ENCODE peak calls at places on chromosomes 16 and 17, in nine cellular contexts. One of them, this sample, is unnamed. For H3K4me1, the result is how much of the 10 kb centered on the place peaks cover.

GRCh38 chr16:67263201-67263600 is 14.4 kb downstream of the SLC9A5 start:
- DNase-seq in GM23248: no peak
- DNase-seq in left lung: no peak
- DNase-seq in effector memory CD4-positive, alpha-beta T cell: no peak
- DNase-seq in suprapubic skin: no peak
- DNase-seq in heart right ventricle: no peak
- DNase-seq in stomach: no peak
- DNase-seq in IMR-90: no peak
- DNase-seq in psoas muscle: no peak
- DNase-seq in this sample: no peak

GRCh38 chr16:72875291-72876036 is 172.5 kb downstream of the ZFHX3 start:
- DNase-seq in effector memory CD4-positive, alpha-beta T cell: no peak
- DNase-seq in heart right ventricle: no peak
- DNase-seq in suprapubic skin: no peak
- DNase-seq in stomach: no peak
- DNase-seq in GM23248: no peak
- DNase-seq in psoas muscle: no peak
- DNase-seq in left lung: no peak
- DNase-seq in IMR-90: no peak
- DNase-seq in this sample: no peak

GRCh38 chr16:23754594-23755483 is at the start of gene CHP2:
- DNase-seq in heart right ventricle: peak
- DNase-seq in GM23248: no peak
- DNase-seq in left lung: no peak
- DNase-seq in IMR-90: no peak
- DNase-seq in suprapubic skin: no peak
- DNase-seq in stomach: no peak
- DNase-seq in effector memory CD4-positive, alpha-beta T cell: no peak
- DNase-seq in psoas muscle: peak
- DNase-seq in this sample: no peak

GRCh38 chr16:4010225-4011158 is 105.8 kb downstream of the ADCY9 start:
- DNase-seq in psoas muscle: no peak
- DNase-seq in effector memory CD4-positive, alpha-beta T cell: no peak
- DNase-seq in IMR-90: no peak
- DNase-seq in heart right ventricle: no peak
- DNase-seq in left lung: no peak
- DNase-seq in GM23248: no peak
- DNase-seq in stomach: no peak
- DNase-seq in suprapubic skin: no peak
- DNase-seq in this sample: no peak

GRCh38 chr17:9226794-9227135 is 205.5 kb downstream of the NTN1 start:
- DNase-seq in left lung: no peak
- DNase-seq in stomach: no peak
- DNase-seq in GM23248: no peak
- DNase-seq in suprapubic skin: peak
- DNase-seq in psoas muscle: no peak
- DNase-seq in IMR-90: no peak
- DNase-seq in heart right ventricle: no peak
- DNase-seq in effector memory CD4-positive, alpha-beta T cell: no peak
- DNase-seq in this sample: no peak

GRCh38 chr17:77613181-77613580 is 345.3 kb upstream of the TNRC6C start:
- DNase-seq in effector memory CD4-positive, alpha-beta T cell: no peak
- DNase-seq in left lung: no peak
- DNase-seq in suprapubic skin: no peak
- DNase-seq in GM23248: peak
- DNase-seq in heart right ventricle: no peak
- DNase-seq in psoas muscle: peak
- DNase-seq in IMR-90: no peak
- DNase-seq in stomach: no peak
- DNase-seq in this sample: peak

GRCh38 chr16:89365044-89365467 is 125.3 kb downstream of the ANKRD11 start:
- DNase-seq in IMR-90: peak
- DNase-seq in suprapubic skin: no peak
- DNase-seq in effector memory CD4-positive, alpha-beta T cell: no peak
- DNase-seq in heart right ventricle: no peak
- DNase-seq in GM23248: peak
- DNase-seq in stomach: no peak
- DNase-seq in left lung: no peak
- DNase-seq in psoas muscle: no peak
- DNase-seq in this sample: no peak

GRCh38 chr17:59165933-59166342 is 10.4 kb downstream of the PRR11 start:
- DNase-seq in GM23248: peak
- DNase-seq in suprapubic skin: no peak
- DNase-seq in IMR-90: peak
- DNase-seq in psoas muscle: no peak
- DNase-seq in left lung: no peak
- DNase-seq in heart right ventricle: no peak
- DNase-seq in stomach: peak
- DNase-seq in effector memory CD4-positive, alpha-beta T cell: peak
- DNase-seq in this sample: no peak

GRCh38 chr17:5352681-5353289 is 66.7 kb downstream of the NUP88 start:
- DNase-seq in GM23248: no peak
- DNase-seq in suprapubic skin: no peak
- DNase-seq in psoas muscle: no peak
- DNase-seq in left lung: no peak
- DNase-seq in stomach: no peak
- DNase-seq in heart right ventricle: no peak
- DNase-seq in effector memory CD4-positive, alpha-beta T cell: no peak
- DNase-seq in IMR-90: no peak
- DNase-seq in this sample: no peak

GRCh38 chr17:55735784-55736405 is 13.2 kb upstream of the TMEM100 start:
- DNase-seq in left lung: no peak
- DNase-seq in psoas muscle: no peak
- DNase-seq in suprapubic skin: no peak
- DNase-seq in IMR-90: peak
- DNase-seq in effector memory CD4-positive, alpha-beta T cell: no peak
- DNase-seq in stomach: no peak
- DNase-seq in GM23248: peak
- DNase-seq in heart right ventricle: peak
- DNase-seq in this sample: no peak

GRCh38 chr16:67565470-67566100 is 3.3 kb downstream of the CTCF start:
- DNase-seq in heart right ventricle: no peak
- DNase-seq in suprapubic skin: no peak
- DNase-seq in IMR-90: no peak
- DNase-seq in stomach: no peak
- DNase-seq in left lung: no peak
- DNase-seq in psoas muscle: no peak
- DNase-seq in effector memory CD4-positive, alpha-beta T cell: no peak
- DNase-seq in GM23248: no peak
- DNase-seq in this sample: no peak

GRCh38 chr16:20839504-20839903 is 33.2 kb downstream of the REXO5 start:
- DNase-seq in effector memory CD4-positive, alpha-beta T cell: no peak
- DNase-seq in heart right ventricle: no peak
- DNase-seq in left lung: no peak
- DNase-seq in suprapubic skin: no peak
- DNase-seq in GM23248: no peak
- DNase-seq in IMR-90: no peak
- DNase-seq in psoas muscle: no peak
- DNase-seq in stomach: no peak
- DNase-seq in this sample: no peak

GRCh38 chr16:56643080-56643778 is 4.8 kb downstream of the MT1A start:
- DNase-seq in heart right ventricle: peak
- DNase-seq in IMR-90: no peak
- DNase-seq in effector memory CD4-positive, alpha-beta T cell: peak
- DNase-seq in psoas muscle: peak
- DNase-seq in suprapubic skin: no peak
- DNase-seq in stomach: peak
- DNase-seq in left lung: peak
- DNase-seq in GM23248: peak
- DNase-seq in this sample: peak

GRCh38 chr16:54590836-54591235 is 304.2 kb upstream of the IRX3 start:
- DNase-seq in psoas muscle: no peak
- DNase-seq in left lung: no peak
- DNase-seq in IMR-90: no peak
- DNase-seq in effector memory CD4-positive, alpha-beta T cell: no peak
- DNase-seq in heart right ventricle: no peak
- DNase-seq in GM23248: no peak
- DNase-seq in suprapubic skin: no peak
- DNase-seq in stomach: no peak
- DNase-seq in this sample: no peak

GRCh38 chr16:66705790-66706505 is 9.4 kb upstream of the CMTM4 start:
- DNase-seq in heart right ventricle: peak
- DNase-seq in GM23248: no peak
- DNase-seq in left lung: peak
- DNase-seq in IMR-90: peak
- DNase-seq in suprapubic skin: peak
- DNase-seq in stomach: peak
- DNase-seq in psoas muscle: peak
- DNase-seq in effector memory CD4-positive, alpha-beta T cell: no peak
- DNase-seq in this sample: peak

GRCh38 chr16:57663917-57664661 is 4.0 kb upstream of the ADGRG3 start:
- DNase-seq in GM23248: no peak
- DNase-seq in stomach: no peak
- DNase-seq in psoas muscle: no peak
- DNase-seq in IMR-90: no peak
- DNase-seq in suprapubic skin: no peak
- DNase-seq in left lung: no peak
- DNase-seq in effector memory CD4-positive, alpha-beta T cell: no peak
- DNase-seq in heart right ventricle: no peak
- DNase-seq in this sample: no peak

GRCh38 chr16:30379165-30379783 is 3.1 kb downstream of the SEPTIN1 start:
- DNase-seq in suprapubic skin: no peak
- DNase-seq in heart right ventricle: no peak
- DNase-seq in IMR-90: no peak
- DNase-seq in GM23248: no peak
- DNase-seq in psoas muscle: no peak
- DNase-seq in stomach: no peak
- DNase-seq in effector memory CD4-positive, alpha-beta T cell: no peak
- DNase-seq in left lung: no peak
- DNase-seq in this sample: no peak

GRCh38 chr16:68078726-68079615 is 6.2 kb upstream of the NFATC3 start:
- DNase-seq in suprapubic skin: no peak
- DNase-seq in IMR-90: no peak
- DNase-seq in effector memory CD4-positive, alpha-beta T cell: no peak
- DNase-seq in stomach: no peak
- DNase-seq in heart right ventricle: no peak
- DNase-seq in psoas muscle: no peak
- DNase-seq in left lung: peak
- DNase-seq in GM23248: no peak
- DNase-seq in this sample: no peak

GRCh38 chr16:2082171-2082982 is 34.6 kb downstream of the TSC2 start:
- DNase-seq in stomach: peak
- DNase-seq in GM23248: no peak
- DNase-seq in effector memory CD4-positive, alpha-beta T cell: no peak
- DNase-seq in suprapubic skin: no peak
- DNase-seq in heart right ventricle: peak
- DNase-seq in IMR-90: peak
- DNase-seq in psoas muscle: no peak
- DNase-seq in left lung: no peak
- DNase-seq in this sample: no peak

GRCh38 chr17:42347198-42347597 is 41.0 kb downstream of the STAT3 start:
- DNase-seq in left lung: peak
- DNase-seq in stomach: peak
- DNase-seq in suprapubic skin: no peak
- DNase-seq in psoas muscle: peak
- DNase-seq in heart right ventricle: peak
- DNase-seq in IMR-90: peak
- DNase-seq in effector memory CD4-positive, alpha-beta T cell: no peak
- DNase-seq in GM23248: peak
- DNase-seq in this sample: peak
- H3K4me1 ChIP-seq in left lung: half or more
- H3K4me1 ChIP-seq in stomach: under half
- H3K4me1 ChIP-seq in suprapubic skin: under half
- H3K4me1 ChIP-seq in psoas muscle: under half
- H3K4me1 ChIP-seq in heart right ventricle: under half
- H3K4me1 ChIP-seq in IMR-90: under half
- H3K4me1 ChIP-seq in effector memory CD4-positive, alpha-beta T cell: under half
- H3K4me1 ChIP-seq in GM23248: under half
- H3K4me1 ChIP-seq in this sample: under half

GRCh38 chr16:10569629-10570028 is 10.8 kb downstream of the EMP2 start:
- DNase-seq in stomach: no peak
- DNase-seq in psoas muscle: no peak
- DNase-seq in heart right ventricle: no peak
- DNase-seq in IMR-90: peak
- DNase-seq in GM23248: no peak
- DNase-seq in effector memory CD4-positive, alpha-beta T cell: no peak
- DNase-seq in left lung: no peak
- DNase-seq in suprapubic skin: no peak
- DNase-seq in this sample: no peak
- H3K4me3 ChIP-seq in stomach: no peak
- H3K4me3 ChIP-seq in psoas muscle: no peak
- H3K4me3 ChIP-seq in heart right ventricle: no peak
- H3K4me3 ChIP-seq in IMR-90: no peak
- H3K4me3 ChIP-seq in GM23248: no peak
- H3K4me3 ChIP-seq in effector memory CD4-positive, alpha-beta T cell: no peak
- H3K4me3 ChIP-seq in left lung: no peak
- H3K4me3 ChIP-seq in suprapubic skin: no peak
- H3K4me3 ChIP-seq in this sample: no peak

DNA sequence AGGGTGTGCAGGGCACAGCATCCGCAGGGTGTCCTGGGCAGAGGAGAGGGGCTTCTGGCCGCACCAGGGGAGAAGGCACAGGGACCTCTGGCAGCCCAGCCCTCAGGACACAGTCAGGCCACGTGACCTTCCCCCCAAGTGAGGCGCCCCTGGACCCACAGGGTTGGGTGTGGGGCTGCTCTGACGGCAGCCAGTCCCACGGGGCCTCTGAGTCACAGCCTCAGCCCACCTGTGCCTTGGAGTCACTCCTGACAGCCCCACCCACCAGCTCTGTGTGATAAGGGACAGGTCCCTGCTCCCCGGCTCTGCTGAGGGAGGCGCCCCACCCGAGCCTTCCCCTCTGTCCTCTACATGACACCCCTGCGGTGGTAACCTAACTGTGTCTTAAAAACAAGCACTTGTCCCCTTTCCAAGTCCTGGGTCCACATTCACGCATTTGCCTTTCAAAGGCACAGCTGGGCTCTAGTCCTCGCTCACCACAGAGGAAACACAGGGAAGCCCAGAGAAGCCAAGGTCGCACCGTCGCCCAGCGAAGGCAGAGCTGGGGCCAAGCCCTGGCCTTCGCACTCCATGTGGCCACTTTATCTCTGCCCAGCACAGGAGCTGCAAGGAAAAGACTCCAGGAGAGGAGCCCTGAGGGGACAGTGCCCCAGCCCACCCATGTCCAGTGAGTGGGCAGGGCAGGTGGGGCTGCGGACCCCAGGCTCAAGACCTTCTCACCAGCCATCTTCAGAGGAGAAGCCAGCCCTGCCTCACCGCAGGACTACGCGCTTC is 5.1 kb upstream of the NPTX1 start:
- DNase-seq in left lung: no peak
- DNase-seq in psoas muscle: no peak
- DNase-seq in effector memory CD4-positive, alpha-beta T cell: no peak
- DNase-seq in GM23248: no peak
- DNase-seq in IMR-90: no peak
- DNase-seq in heart right ventricle: no peak
- DNase-seq in suprapubic skin: no peak
- DNase-seq in stomach: peak
- DNase-seq in this sample: no peak
- H3K4me1 ChIP-seq in left lung: under half
- H3K4me1 ChIP-seq in psoas muscle: under half
- H3K4me1 ChIP-seq in effector memory CD4-positive, alpha-beta T cell: under half
- H3K4me1 ChIP-seq in GM23248: under half
- H3K4me1 ChIP-seq in IMR-90: under half
- H3K4me1 ChIP-seq in heart right ventricle: under half
- H3K4me1 ChIP-seq in suprapubic skin: under half
- H3K4me1 ChIP-seq in stomach: under half
- H3K4me1 ChIP-seq in this sample: under half

DNA sequence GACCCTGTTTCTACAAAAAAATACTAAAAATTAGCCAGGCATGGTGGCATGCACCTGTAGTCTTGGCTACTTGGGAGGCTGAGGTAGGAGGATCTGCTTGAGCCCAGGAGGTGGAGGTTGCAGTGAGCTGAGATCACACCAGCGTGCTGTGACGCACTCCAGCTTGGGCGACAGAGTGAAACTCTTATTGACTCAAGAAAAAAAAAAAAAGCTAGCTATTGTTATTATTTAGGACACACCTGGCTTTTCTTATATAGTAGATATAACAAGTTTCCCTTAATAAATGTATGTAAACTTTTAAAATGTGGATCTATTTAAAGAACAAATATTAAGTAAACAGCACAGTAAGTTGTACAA is 1.8 kb downstream of the RABEP2 start:
- DNase-seq in IMR-90: no peak
- DNase-seq in left lung: no peak
- DNase-seq in stomach: no peak
- DNase-seq in heart right ventricle: no peak
- DNase-seq in effector memory CD4-positive, alpha-beta T cell: no peak
- DNase-seq in psoas muscle: no peak
- DNase-seq in suprapubic skin: no peak
- DNase-seq in GM23248: no peak
- DNase-seq in this sample: no peak
- H3K4me3 ChIP-seq in IMR-90: no peak
- H3K4me3 ChIP-seq in left lung: no peak
- H3K4me3 ChIP-seq in stomach: no peak
- H3K4me3 ChIP-seq in heart right ventricle: no peak
- H3K4me3 ChIP-seq in effector memory CD4-positive, alpha-beta T cell: no peak
- H3K4me3 ChIP-seq in psoas muscle: no peak
- H3K4me3 ChIP-seq in suprapubic skin: no peak
- H3K4me3 ChIP-seq in GM23248: no peak
- H3K4me3 ChIP-seq in this sample: no peak

This sample was measured in aorta.